ENCODE peak calls at places on chromosomes 13 and 19, in four cellular contexts. I is Panc1, A is HCT116, L is HepG2. V is an unnamed sample.

GRCh38 chr19:1287622-1288527 is 2.2 kb downstream of the EFNA2 start:
- DNase-seq in I (no peak), A (no peak), L (no peak), V (no peak)

GRCh38 chr19:6020166-6020967 is 42.4 kb upstream of the RANBP3 start:
- DNase-seq in I (no peak), A (no peak), L (peak; percentile 30), V (no peak)

GRCh38 chr19:36210497-36210896 is 4.0 kb downstream of the ZNF565 start:
- DNase-seq in I (no peak), A (no peak), L (no peak), V (no peak)

GRCh38 chr19:51702103-51702753 is 9.1 kb downstream of the SPACA6 start:
- DNase-seq in I (no peak), A (no peak), L (no peak), V (peak; percentile 82)

GRCh38 chr19:42301646-42302204 is at the start of gene PRR19:
- DNase-seq in I (no peak), A (no peak), L (no peak), V (peak; percentile 60)

GRCh38 chr19:42038675-42039074 is 31.3 kb downstream of the GRIK5 start:
- DNase-seq in I (no peak), A (no peak), L (no peak), V (no peak)

GRCh38 chr19:58330458-58330857 is 3.7 kb downstream of the ZSCAN22 start:
- DNase-seq in I (peak; percentile 75), A (no peak), L (no peak), V (peak; percentile 58)

GRCh38 chr13:66563076-66563475 is 667.1 kb downstream of the PCDH9 start:
- DNase-seq in I (no peak), A (no peak), L (no peak), V (peak; percentile 1)

GRCh38 chr13:40479196-40479845 is 187.1 kb downstream of the FOXO1 start:
- DNase-seq in I (no peak), A (no peak), L (no peak), V (no peak)

GRCh38 chr19:14112051-14112808 is 5.3 kb downstream of the PRKACA start:
- DNase-seq in I (no peak), A (no peak), L (no peak), V (no peak)

GRCh38 chr19:48872884-48873475 is 759 bp downstream of the PPP1R15A start:
- DNase-seq in I (no peak), A (peak; percentile 80), L (peak; percentile 93), V (peak; percentile 54)

GRCh38 chr19:35224681-35225604 is 3.6 kb downstream of the FAM187B start:
- DNase-seq in I (no peak), A (no peak), L (no peak), V (peak; percentile 95)

GRCh38 chr19:45323671-45324081 is 1.0 kb upstream of the CKM start:
- DNase-seq in I (no peak), A (no peak), L (no peak), V (no peak)

GRCh38 chr19:50190439-50190891 is 13.0 kb upstream of the MYH14 start:
- DNase-seq in I (no peak), A (no peak), L (no peak), V (no peak)

GRCh38 chr13:40340368-40341085 is 325.9 kb downstream of the FOXO1 start:
- DNase-seq in I (no peak), A (no peak), L (no peak), V (no peak)

DNA sequence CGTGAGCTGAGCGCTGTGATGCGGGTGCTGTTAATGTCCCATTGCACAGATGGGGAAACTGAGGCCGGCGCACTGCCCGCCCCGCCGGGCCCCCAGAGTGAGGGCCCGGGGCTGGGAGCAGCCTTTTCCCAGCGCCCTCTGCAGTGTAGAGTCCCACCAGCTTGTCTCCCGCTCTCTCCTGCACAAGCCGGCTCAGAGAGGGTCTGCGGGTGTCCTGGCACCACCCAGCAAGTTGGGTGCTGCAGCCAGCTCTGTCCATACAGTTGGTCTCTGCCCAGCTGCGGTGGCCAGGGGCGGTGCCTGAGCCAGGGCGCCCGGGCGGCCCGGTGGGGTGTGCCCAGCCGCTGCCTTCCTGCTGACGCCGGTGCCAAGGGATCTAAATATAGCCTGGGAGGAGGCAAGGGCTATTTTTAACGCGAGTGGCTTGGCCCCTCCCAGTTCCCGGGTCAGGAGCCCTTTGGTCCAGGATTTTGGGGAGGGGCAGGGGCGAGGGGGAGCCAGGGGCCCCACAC is 19.3 kb downstream of the GADD45B start:
- DNase-seq in I (no peak), A (no peak), L (no peak), V (no peak)
- TF ChIP-seq TCF7L2 in I (no peak), A (peak; percentile 33), L (no peak), V (no peak)

GRCh38 chr13:79485014-79485441 is 4.1 kb downstream of the NDFIP2 start:
- DNase-seq in I (no peak), A (no peak), L (peak; percentile 70), V (no peak)

GRCh38 chr13:79482271-79482970 is 1.5 kb downstream of the NDFIP2 start:
- DNase-seq in I (no peak), A (no peak), L (no peak), V (no peak)

GRCh38 chr13:79483302-79483701 is 2.3 kb downstream of the NDFIP2 start:
- DNase-seq in I (no peak), A (no peak), L (no peak), V (no peak)

GRCh38 chr13:79486433-79487188 is 5.7 kb downstream of the NDFIP2 start:
- DNase-seq in I (no peak), A (no peak), L (no peak), V (no peak)

DNA sequence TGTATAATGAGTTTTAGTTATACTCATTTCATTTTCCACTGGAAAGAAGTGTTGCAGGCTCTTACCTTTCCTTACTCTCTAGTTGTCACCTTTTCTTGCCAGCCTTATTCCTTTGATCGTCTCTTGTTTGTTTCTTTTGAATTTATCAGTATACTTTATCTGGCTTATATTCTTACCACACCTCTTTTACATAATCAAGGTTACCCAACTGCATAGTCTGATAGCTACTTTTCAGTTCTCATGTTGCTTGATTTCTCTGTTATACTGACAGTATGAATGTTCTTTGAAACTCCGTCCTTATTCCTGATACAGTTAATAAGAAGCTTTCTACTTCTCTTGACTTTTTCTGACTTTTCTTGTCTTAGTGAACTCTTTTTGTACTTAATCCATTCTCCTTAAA is 4.5 kb downstream of the NDFIP2 start:
- DNase-seq in I (no peak), A (no peak), L (no peak), V (no peak)
- H3K4me1 ChIP-seq in I (peaks cover 11% of the 10 kb centered on the region), A (peaks cover 35% of the 10 kb centered on the region), L (peaks cover 53% of the 10 kb centered on the region), V (peaks cover 20% of the 10 kb centered on the region)

GRCh38 chr13:99176309-99177276 is 24.1 kb upstream of the UBAC2 start:
- DNase-seq in I (peak; percentile 46), A (peak; percentile 62), L (peak; percentile 58), V (peak; percentile 73)
- TF ChIP-seq TCF7L2 in I (no peak), A (no peak), L (no peak), V (no peak)

DNA sequence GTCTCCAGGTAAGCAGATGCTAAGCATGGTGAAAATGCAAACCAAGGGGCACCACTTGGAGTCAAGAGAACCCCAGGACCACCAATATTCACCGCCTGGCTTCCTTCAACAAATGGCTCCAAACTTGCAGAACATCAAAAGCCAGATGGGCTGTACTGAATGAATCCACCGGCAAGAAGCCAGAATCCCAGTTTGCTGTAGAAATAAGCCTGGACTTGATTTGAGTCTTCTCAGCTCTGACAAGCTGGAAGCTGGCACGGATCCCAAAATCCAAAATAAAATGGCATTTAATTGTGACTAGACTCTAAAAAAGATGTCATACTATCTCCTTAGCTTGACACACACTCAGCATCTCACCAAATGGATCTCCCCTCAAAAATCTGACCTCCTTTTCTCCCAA is 11.9 kb downstream of the EFNB2 start:
- DNase-seq in I (no peak), A (no peak), L (no peak), V (no peak)
- H3K4me1 ChIP-seq in I (no peaks in the 10 kb centered on the region), A (peaks cover 24% of the 10 kb centered on the region), L (no peaks in the 10 kb centered on the region), V (no peaks in the 10 kb centered on the region)